ENCODE peak calls at places on chromosomes 5 and 9, in five cellular contexts. R, T, I, E and M are unnamed samples.

GRCh38 chr5:34791761-34792244 is 47.2 kb upstream of the TTC23L start:
- DNase-seq in R (peak; percentile 81), T (no peak), E (no peak), I (no peak), M (no peak)

GRCh38 chr9:22005083-22005699 is 3.9 kb downstream of the CDKN2B start:
- DNase-seq in E (no peak), R (peak; percentile 37), I (no peak), T (no peak), M (no peak)

GRCh38 chr9:32837551-32838058 is 54.3 kb downstream of the TMEM215 start:
- DNase-seq in I (no peak), T (no peak), E (no peak), R (no peak), M (no peak)

GRCh38 chr9:116555556-116556180 is 131.4 kb upstream of the TRIM32 start:
- DNase-seq in I (no peak), R (no peak), E (no peak), T (no peak), M (no peak)

GRCh38 chr9:99873531-99873930 is 32.9 kb upstream of the STX17 start:
- DNase-seq in I (peak; percentile 18), T (no peak), R (peak; percentile 85), E (no peak), M (no peak)

GRCh38 chr5:6158974-6159863 is 219.1 kb downstream of the MED10 start:
- DNase-seq in T (no peak), E (no peak), I (peak; percentile 75), R (peak; percentile 21), M (no peak)

GRCh38 chr9:27407966-27408365 is 111.0 kb upstream of the EQTN start:
- DNase-seq in I (no peak), E (no peak), T (no peak), R (peak; percentile 22), M (no peak)

GRCh38 chr5:1763960-1764605 is 35.6 kb downstream of the MRPL36 start:
- DNase-seq in E (no peak), T (peak; percentile 45), I (no peak), R (no peak), M (peak; percentile 49)

GRCh38 chr9:37061763-37062162 is 27.7 kb upstream of the PAX5 start:
- DNase-seq in T (no peak), R (peak; percentile 38), I (no peak), E (no peak), M (no peak)

GRCh38 chr5:169641253-169641652 is 4.2 kb downstream of the DOCK2 start:
- DNase-seq in R (peak; percentile 36), E (no peak), T (no peak), I (no peak), M (no peak)

GRCh38 chr5:169828385-169828784 is 151.9 kb downstream of the INSYN2B start:
- DNase-seq in R (no peak), T (no peak), E (no peak), I (no peak), M (no peak)

GRCh38 chr5:156913719-156914370 is 49.2 kb downstream of the TIMD4 start:
- DNase-seq in T (no peak), E (no peak), R (no peak), I (no peak), M (no peak)

GRCh38 chr5:168295574-168296201 is 4.2 kb downstream of the WWC1 start:
- DNase-seq in R (peak; percentile 82), I (peak; percentile 90), T (peak; percentile 69), E (no peak), M (no peak)

GRCh38 chr5:14323466-14323865 is 180.3 kb downstream of the TRIO start:
- DNase-seq in R (no peak), T (no peak), I (no peak), E (no peak), M (no peak)

GRCh38 chr5:133347039-133347438 is 265.3 kb downstream of the FSTL4 start:
- DNase-seq in T (no peak), I (peak; percentile 33), R (no peak), E (no peak), M (no peak)
- TF ChIP-seq CTCF in T (no peak), I (no peak), R (no peak), E (no peak), M (peak; percentile 16)

GRCh38 chr9:88179080-88179521 is 40.8 kb upstream of the SPATA31C2 start:
- DNase-seq in I (no peak), R (no peak), E (no peak), T (no peak), M (no peak)

GRCh38 chr9:88169700-88170099 is 31.4 kb upstream of the SPATA31C2 start:
- DNase-seq in T (no peak), E (no peak), R (no peak), I (no peak), M (no peak)

GRCh38 chr9:88173378-88173999 is 35.2 kb upstream of the SPATA31C2 start:
- DNase-seq in E (no peak), R (peak; percentile 73), T (no peak), I (peak; percentile 21), M (no peak)

GRCh38 chr9:88177343-88177742 is 39.1 kb upstream of the SPATA31C2 start:
- DNase-seq in I (no peak), R (no peak), T (no peak), E (no peak), M (no peak)

GRCh38 chr9:88174324-88174723 is 36.0 kb upstream of the SPATA31C2 start:
- DNase-seq in R (no peak), T (no peak), I (no peak), E (no peak), M (no peak)
- TF ChIP-seq CTCF in R (no peak), T (no peak), I (no peak), E (no peak), M (no peak)

DNA sequence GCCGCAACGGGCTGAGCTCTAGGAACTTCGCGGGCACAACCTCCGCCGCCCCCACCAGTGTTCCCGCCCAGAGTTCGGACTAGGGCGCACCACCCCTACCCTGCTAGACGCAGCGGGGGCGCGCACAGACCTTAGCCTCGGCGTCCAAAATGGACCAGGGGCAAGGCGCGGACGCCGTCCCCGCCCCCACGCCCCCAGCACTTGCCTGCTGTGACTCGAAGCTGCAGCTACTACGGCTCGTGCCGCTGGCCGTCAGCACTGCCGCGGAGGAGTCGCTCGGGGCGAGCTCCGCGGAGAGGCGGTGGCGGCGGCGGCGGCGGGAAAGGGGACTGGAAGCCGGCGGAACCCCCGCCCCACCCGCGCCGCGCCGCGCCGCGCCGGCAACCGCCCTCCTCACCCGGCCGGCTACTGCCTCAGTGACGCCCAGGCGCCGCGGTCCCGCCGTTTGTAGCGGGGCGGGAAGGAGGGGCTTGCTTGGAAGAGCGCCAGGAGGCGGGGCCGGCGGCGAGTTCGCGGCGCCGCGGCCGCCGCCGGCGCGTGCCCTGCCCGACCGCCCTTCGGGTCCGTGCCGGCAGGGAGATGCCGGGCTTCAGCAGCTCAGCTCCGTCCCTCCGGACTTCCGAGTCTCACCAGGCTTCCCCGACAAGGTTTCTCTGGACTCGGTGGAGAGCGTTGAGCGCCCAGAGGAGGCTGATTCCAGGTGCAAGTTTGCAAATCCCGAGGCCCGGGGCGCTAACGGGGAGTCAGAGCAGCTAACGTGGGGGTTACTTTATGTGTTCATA is 4.4 kb downstream of the ELAVL2 start:
- DNase-seq in T (no peak), E (peak; percentile 52), I (no peak), R (no peak), M (no peak)
- TF ChIP-seq CTCF in T (no peak), E (no peak), I (no peak), R (no peak), M (no peak)

GRCh38 chr9:134381262-134381661 is 55.0 kb downstream of the RXRA start:
- DNase-seq in E (no peak), R (no peak), I (no peak), T (no peak), M (no peak)

GRCh38 chr9:134382733-134383132 is 56.5 kb downstream of the RXRA start:
- DNase-seq in R (no peak), I (no peak), T (no peak), E (no peak), M (no peak)

GRCh38 chr9:134379774-134380431 is 53.6 kb downstream of the RXRA start:
- DNase-seq in R (no peak), E (no peak), I (peak; percentile 94), T (no peak), M (no peak)

GRCh38 chr9:134383148-134383547 is 56.9 kb downstream of the RXRA start:
- DNase-seq in R (no peak), I (no peak), E (no peak), T (no peak), M (no peak)

GRCh38 chr9:134381671-134382505 is 55.6 kb downstream of the RXRA start:
- DNase-seq in T (no peak), E (no peak), R (no peak), I (no peak), M (no peak)
- TF ChIP-seq CTCF in T (no peak), E (no peak), R (peak; percentile 15), I (peak; percentile 25), M (peak; percentile 50)

GRCh38 chr5:177336112-177336511 is 15.4 kb downstream of the LMAN2 start:
- DNase-seq in T (no peak), I (peak; percentile 62), E (no peak), R (no peak), M (no peak)
- TF ChIP-seq CTCF in T (no peak), I (peak; percentile 57), E (no peak), R (peak; percentile 43), M (peak; percentile 41)

DNA sequence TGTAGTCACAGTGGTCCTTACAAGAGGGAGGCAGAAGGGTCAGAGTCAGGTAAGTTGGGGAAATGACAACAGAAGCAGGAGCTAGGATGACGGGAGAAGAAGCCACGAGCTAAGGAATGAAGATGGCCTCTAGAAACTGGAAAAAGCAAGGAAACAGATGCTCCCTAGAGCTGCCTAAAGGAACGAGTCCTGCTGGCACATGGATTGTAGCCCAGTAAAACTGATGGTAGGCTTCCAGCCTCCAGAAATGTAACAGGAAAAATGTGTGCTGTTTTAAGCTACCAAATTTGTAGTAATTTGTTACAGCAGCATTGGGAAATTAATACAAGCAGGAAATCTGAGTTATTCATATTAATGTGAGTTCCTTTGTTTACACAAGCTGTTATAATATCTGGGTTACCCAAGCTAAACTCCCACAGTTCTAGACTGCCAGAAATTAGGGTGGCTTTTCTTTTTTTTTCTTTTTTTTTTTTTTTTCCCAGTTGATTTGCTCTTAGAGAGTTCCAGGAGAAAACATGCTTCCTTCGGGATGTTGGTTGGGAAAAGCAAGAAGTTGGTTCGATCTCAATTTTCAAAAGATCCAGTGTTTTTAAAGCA is 399.9 kb upstream of the SLC24A2 start:
- DNase-seq in E (no peak), T (no peak), I (no peak), R (no peak), M (no peak)
- TF ChIP-seq CTCF in E (no peak), T (no peak), I (no peak), R (no peak), M (no peak)

GRCh38 chr5:74052441-74052840 is 426.4 kb downstream of the ARHGEF28 start:
- DNase-seq in E (no peak), I (no peak), R (no peak), T (no peak), M (no peak)
- TF ChIP-seq CTCF in E (no peak), I (no peak), R (no peak), T (no peak), M (peak; percentile 14)

DNA sequence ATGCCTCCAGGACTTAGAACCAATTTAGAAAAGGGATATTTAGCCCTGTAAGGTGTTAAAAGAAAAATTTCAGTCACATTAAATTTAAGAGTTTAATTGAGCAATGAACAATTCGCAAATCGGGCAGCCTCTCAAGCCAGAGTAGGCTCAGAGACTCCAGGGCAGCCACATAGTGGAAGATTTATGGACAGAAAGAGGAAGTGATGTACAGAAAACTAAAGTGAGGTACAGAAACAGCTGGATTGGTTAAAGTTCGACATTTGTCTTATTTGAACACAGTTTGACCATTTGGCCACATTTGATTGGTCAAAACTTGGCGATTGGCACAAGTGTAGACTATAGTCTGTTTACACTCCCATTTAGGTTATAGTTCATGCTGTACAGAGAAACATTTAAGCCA is 525.9 kb upstream of the ZNF608 start:
- DNase-seq in R (no peak), I (no peak), T (no peak), E (no peak), M (no peak)
- TF ChIP-seq CTCF in R (no peak), I (no peak), T (no peak), E (no peak), M (no peak)